ENCODE peak calls at places on chromosomes 4 and X, in four cellular contexts. One of them, this sample, is unnamed.

GRCh38 chr4:150583287-150584197 is 1.6 kb downstream of the MAB21L2 start:
- DNase-seq in germinal center: no peak
- DNase-seq in HTR-8/SVneo: peak
- DNase-seq in putamen: no peak
- DNase-seq in this sample: peak

GRCh38 chr4:186723207-186724047 is at the start of gene FAT1:
- DNase-seq in germinal center: no peak
- DNase-seq in HTR-8/SVneo: peak
- DNase-seq in putamen: peak
- DNase-seq in this sample: no peak

GRCh38 chrX:75096331-75096730 is 59.8 kb downstream of the ABCB7 start:
- DNase-seq in germinal center: no peak
- DNase-seq in HTR-8/SVneo: no peak
- DNase-seq in putamen: no peak
- DNase-seq in this sample: no peak

GRCh38 chrX:85359051-85359450 is 20.4 kb downstream of the POF1B start:
- DNase-seq in germinal center: no peak
- DNase-seq in HTR-8/SVneo: no peak
- DNase-seq in putamen: no peak
- DNase-seq in this sample: no peak

GRCh38 chr4:78634011-78634664 is 82.6 kb downstream of the ANXA3 start:
- DNase-seq in germinal center: no peak
- DNase-seq in HTR-8/SVneo: no peak
- DNase-seq in putamen: peak
- DNase-seq in this sample: no peak

GRCh38 chr4:186918466-186918865 is 194.8 kb upstream of the FAT1 start:
- DNase-seq in germinal center: no peak
- DNase-seq in HTR-8/SVneo: no peak
- DNase-seq in putamen: no peak
- DNase-seq in this sample: no peak

GRCh38 chr4:171880136-171880535 is 66.9 kb downstream of the GALNTL6 start:
- DNase-seq in germinal center: no peak
- DNase-seq in HTR-8/SVneo: peak
- DNase-seq in putamen: no peak
- DNase-seq in this sample: no peak

GRCh38 chrX:30951003-30951402 is 61.9 kb upstream of the TAB3 start:
- DNase-seq in germinal center: no peak
- DNase-seq in HTR-8/SVneo: no peak
- DNase-seq in putamen: no peak
- DNase-seq in this sample: no peak

GRCh38 chr4:101400096-101400495 is 52.8 kb upstream of the PPP3CA start:
- DNase-seq in germinal center: no peak
- DNase-seq in HTR-8/SVneo: no peak
- DNase-seq in putamen: no peak
- DNase-seq in this sample: no peak

GRCh38 chr4:184250795-184251679 is 33.4 kb upstream of the ENPP6 start:
- DNase-seq in germinal center: peak
- DNase-seq in HTR-8/SVneo: peak
- DNase-seq in putamen: peak
- DNase-seq in this sample: peak

GRCh38 chr4:2220016-2220620 is 21.8 kb downstream of the HAUS3 start:
- DNase-seq in germinal center: peak
- DNase-seq in HTR-8/SVneo: peak
- DNase-seq in putamen: peak
- DNase-seq in this sample: peak

GRCh38 chrX:71282514-71283408 is 674 bp upstream of the NONO start:
- DNase-seq in germinal center: no peak
- DNase-seq in HTR-8/SVneo: peak
- DNase-seq in putamen: no peak
- DNase-seq in this sample: peak

This sample was measured in GM13976.